ENCODE peak calls at places on chromosomes 16 and 17, in five cellular contexts. G, D, N, S and I are unnamed samples.

GRCh38 chr16:54246454-54246821 is 40.1 kb downstream of the IRX3 start:
- DNase-seq in D (no peak), N (no peak), G (no peak), S (no peak), I (no peak)

GRCh38 chr16:72635104-72635503 is 412.8 kb downstream of the ZFHX3 start:
- DNase-seq in N (no peak), S (no peak), D (no peak), G (no peak), I (no peak)

GRCh38 chr16:55912022-55912421 is 36.8 kb upstream of the CES5A start:
- DNase-seq in N (no peak), G (no peak), D (no peak), S (no peak), I (no peak)

GRCh38 chr16:81997738-81998137 is 13.5 kb downstream of the SDR42E1 start:
- DNase-seq in N (peak; percentile 26), D (no peak), S (no peak), G (no peak), I (no peak)

GRCh38 chr17:76586741-76587487 is 1.3 kb upstream of the ST6GALNAC2 start:
- DNase-seq in S (no peak), D (no peak), N (no peak), G (no peak), I (no peak)

GRCh38 chr16:76650579-76650978 is 373.4 kb downstream of the CNTNAP4 start:
- DNase-seq in N (peak; percentile 4), S (no peak), G (no peak), D (no peak), I (no peak)

GRCh38 chr16:1979271-1980025 is 1.8 kb downstream of the NOXO1 start:
- DNase-seq in S (no peak), G (peak; percentile 92), N (no peak), D (no peak), I (no peak)

GRCh38 chr16:49441366-49441780 is 67.8 kb downstream of the C16orf78 start:
- DNase-seq in N (no peak), D (no peak), S (peak; percentile 89), G (peak; percentile 38), I (no peak)

GRCh38 chr17:7853693-7854043 is 1.2 kb upstream of the TMEM88 start:
- DNase-seq in G (no peak), S (no peak), D (no peak), N (no peak), I (no peak)

GRCh38 chr17:6061290-6061689 is 8.9 kb upstream of the WSCD1 start:
- DNase-seq in G (no peak), N (peak; percentile 82), S (no peak), D (no peak), I (peak; percentile 16)

GRCh38 chr17:66885417-66885816 is 50.5 kb downstream of the CACNG5 start:
- DNase-seq in D (no peak), N (no peak), G (no peak), S (no peak), I (no peak)

GRCh38 chr16:29012913-29013641 is 28.2 kb downstream of the LAT start:
- DNase-seq in G (no peak), D (no peak), S (no peak), N (no peak), I (no peak)

GRCh38 chr16:51393381-51394005 is 242.4 kb upstream of the SALL1 start:
- DNase-seq in N (no peak), G (no peak), S (no peak), D (no peak), I (no peak)

GRCh38 chr16:27254262-27254811 is 14.2 kb downstream of the NSMCE1 start:
- DNase-seq in S (no peak), D (no peak), G (no peak), N (no peak), I (no peak)

GRCh38 chr17:49090885-49091594 is 41.5 kb upstream of the B4GALNT2 start:
- DNase-seq in G (no peak), S (no peak), N (no peak), D (no peak), I (no peak)

GRCh38 chr17:48615212-48615962 is at the start of gene HOXB8:
- DNase-seq in N (no peak), S (no peak), D (no peak), G (no peak), I (no peak)

GRCh38 chr16:874366-875181 is 74.0 kb upstream of the GNG13 start:
- DNase-seq in N (no peak), D (no peak), G (no peak), S (no peak), I (no peak)

GRCh38 chr17:68080411-68081150 is 45.0 kb downstream of the KPNA2 start:
- DNase-seq in G (no peak), N (no peak), D (no peak), S (no peak), I (no peak)

GRCh38 chr16:56279132-56279531 is 87.8 kb downstream of the GNAO1 start:
- DNase-seq in D (no peak), S (no peak), G (no peak), N (no peak), I (no peak)

GRCh38 chr17:75571197-75571884 is 16.3 kb upstream of the MYO15B start:
- DNase-seq in G (no peak), N (no peak), D (no peak), S (peak; percentile 81), I (no peak)

GRCh38 chr16:10668322-10669045 is 26.2 kb downstream of the TEKT5 start:
- DNase-seq in D (no peak), N (peak; percentile 45), G (no peak), S (peak; percentile 53), I (no peak)

GRCh38 chr16:68358951-68359350 is 48.1 kb downstream of the PRMT7 start:
- DNase-seq in D (no peak), S (no peak), N (no peak), G (no peak), I (no peak)

GRCh38 chr16:10877472-10877946 is 507 bp downstream of the CIITA start:
- DNase-seq in G (no peak), D (no peak), N (no peak), S (no peak), I (no peak)

GRCh38 chr17:7846765-7847661 is 7.9 kb upstream of the TMEM88 start:
- DNase-seq in S (no peak), D (no peak), N (no peak), G (no peak), I (no peak)

GRCh38 chr17:12928736-12929135 is 89.1 kb downstream of the ELAC2 start:
- DNase-seq in S (no peak), G (no peak), D (no peak), N (no peak), I (no peak)

GRCh38 chr17:61551255-61551742 is 39.7 kb downstream of the NACA2 start:
- DNase-seq in N (peak; percentile 77), S (peak; percentile 26), D (no peak), G (no peak), I (peak; percentile 59)

GRCh38 chr17:65442250-65442649 is 119.2 kb downstream of the AXIN2 start:
- DNase-seq in N (no peak), G (no peak), D (no peak), S (no peak), I (no peak)

GRCh38 chr17:335691-336090 is 16.9 kb downstream of the RPH3AL start:
- DNase-seq in N (no peak), D (no peak), S (no peak), G (no peak), I (no peak)

GRCh38 chr16:86611517-86611840 is 33.1 kb downstream of the FOXL1 start:
- DNase-seq in S (no peak), G (no peak), D (no peak), N (no peak), I (no peak)